ENCODE peak calls at places on chromosomes 16 and 17, in five cellular contexts. L is neural crest cell, N is body of pancreas, I is pancreas, Z is GM13977. F is an unnamed sample.

GRCh38 chr16:72195609-72196008 is 23.7 kb upstream of the PMFBP1 start:
- DNase-seq in L (peak), N (no peak), I (no peak), Z (no peak), F (no peak)

GRCh38 chr17:82710499-82711232 is 5.8 kb upstream of the FN3KRP start:
- DNase-seq in Z (no peak), I (no peak), N (no peak), L (no peak), F (no peak)

GRCh38 chr17:40727447-40728231 is 24.1 kb upstream of the KRT24 start:
- DNase-seq in Z (peak), I (no peak), N (no peak), L (no peak), F (no peak)

GRCh38 chr17:63819585-63820537 is 7.4 kb upstream of the PSMC5 start:
- DNase-seq in N (no peak), Z (no peak), I (no peak), L (no peak), F (no peak)

GRCh38 chr16:27332105-27332504 is 18.3 kb downstream of the IL4R start:
- DNase-seq in N (no peak), L (no peak), I (no peak), Z (no peak), F (no peak)

GRCh38 chr16:72787519-72788268 is 260.2 kb downstream of the ZFHX3 start:
- DNase-seq in L (peak), N (peak), I (no peak), Z (peak), F (no peak)

GRCh38 chr17:4583796-4584124 is 569 bp upstream of the SMTNL2 start:
- DNase-seq in I (no peak), N (no peak), Z (no peak), L (peak), F (peak)

GRCh38 chr16:2003827-2004641 is 5.6 kb downstream of the ZNF598 start:
- DNase-seq in L (peak), Z (peak), I (peak), N (peak), F (peak)

GRCh38 chr16:30335598-30336474 is 19.3 kb downstream of the CD2BP2 start:
- DNase-seq in I (peak), N (peak), L (no peak), Z (no peak), F (no peak)

GRCh38 chr16:67166035-67166882 is 1.7 kb downstream of the HSF4 start:
- DNase-seq in Z (no peak), L (no peak), N (no peak), I (peak), F (no peak)

GRCh38 chr17:17146791-17147406 is 59.2 kb downstream of the PLD6 start:
- DNase-seq in N (peak), L (no peak), Z (no peak), I (no peak), F (no peak)

GRCh38 chr17:63120406-63120805 is 154.4 kb downstream of the TANC2 start:
- DNase-seq in Z (no peak), L (no peak), I (no peak), N (no peak), F (no peak)

GRCh38 chr17:40319651-40320550 is 10.9 kb downstream of the RARA start:
- DNase-seq in Z (no peak), L (no peak), I (peak), N (peak), F (no peak)

GRCh38 chr16:54355251-54355650 is 68.7 kb upstream of the IRX3 start:
- DNase-seq in N (no peak), Z (no peak), I (no peak), L (no peak), F (no peak)

GRCh38 chr16:15518412-15519351 is 84.3 kb downstream of the BMERB1 start:
- DNase-seq in N (peak), I (no peak), L (no peak), Z (no peak), F (no peak)

GRCh38 chr17:65027305-65027704 is 29.2 kb downstream of the GNA13 start:
- DNase-seq in I (no peak), Z (peak), L (peak), N (no peak), F (no peak)

GRCh38 chr17:41287050-41287449 is 11.6 kb downstream of the KRTAP9-7 start:
- DNase-seq in L (no peak), N (no peak), Z (peak), I (no peak), F (no peak)

GRCh38 chr17:75571885-75572215 is 15.8 kb upstream of the MYO15B start:
- DNase-seq in Z (no peak), L (no peak), I (no peak), N (no peak), F (no peak)

GRCh38 chr17:43720311-43721060 is 38.1 kb downstream of the SOST start:
- DNase-seq in Z (peak), L (peak), N (peak), I (peak), F (no peak)

GRCh38 chr17:34709108-34709779 is 129.9 kb downstream of the TMEM132E start:
- DNase-seq in I (no peak), L (no peak), Z (no peak), N (no peak), F (no peak)

GRCh38 chr17:57406131-57406980 is 150.0 kb downstream of the MSI2 start:
- DNase-seq in L (peak), N (no peak), Z (no peak), I (no peak), F (peak)

GRCh38 chr16:1071009-1071408 is 1.5 kb upstream of the SSTR5 start:
- DNase-seq in N (no peak), Z (no peak), I (no peak), L (no peak), F (no peak)

GRCh38 chr16:2519711-2520080 is 475 bp upstream of the AMDHD2 start:
- DNase-seq in L (no peak), Z (no peak), N (no peak), I (no peak), F (no peak)

GRCh38 chr17:34556384-34556783 is 23.0 kb upstream of the TMEM132E start:
- DNase-seq in L (peak), I (no peak), Z (no peak), N (no peak), F (no peak)

GRCh38 chr16:79269211-79269863 is 331.2 kb downstream of the MAF start:
- DNase-seq in Z (peak), L (no peak), I (no peak), N (no peak), F (no peak)

GRCh38 chr16:67844441-67844840 is 2.3 kb upstream of the NUTF2 start:
- DNase-seq in I (no peak), L (no peak), Z (no peak), N (no peak), F (no peak)

GRCh38 chr16:87671715-87672270 is 69.5 kb downstream of the JPH3 start:
- DNase-seq in Z (no peak), L (no peak), I (no peak), N (no peak), F (no peak)

GRCh38 chr17:31489295-31490018 is 98.0 kb downstream of the RAB11FIP4 start:
- DNase-seq in Z (no peak), L (no peak), I (peak), N (peak), F (no peak)

DNA sequence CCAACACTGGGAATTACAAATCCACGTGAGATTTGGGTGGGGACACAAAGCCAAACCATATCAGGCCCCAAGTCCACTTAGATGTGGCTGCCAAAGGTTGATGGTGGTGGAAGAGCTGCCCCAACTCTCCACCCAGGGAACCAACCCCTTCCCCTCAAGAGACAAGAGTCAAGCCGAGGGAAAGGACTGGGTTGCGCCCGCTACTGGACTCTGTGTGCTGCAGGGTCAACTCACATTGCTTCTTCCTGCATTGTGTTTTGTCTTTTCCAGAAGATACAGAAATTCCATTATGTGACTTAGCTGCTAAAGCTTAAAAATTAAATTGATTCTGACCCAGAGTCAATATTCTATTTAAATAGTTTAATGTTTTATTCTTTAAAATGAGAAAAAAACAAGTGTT is 58.5 kb downstream of the ADAMTS18 start:
- DNase-seq in Z (peak), I (no peak), N (no peak), L (no peak), F (no peak)
- TF ChIP-seq CTCF in Z (peak), I (no peak), N (no peak), L (no peak), F (no peak)

DNA sequence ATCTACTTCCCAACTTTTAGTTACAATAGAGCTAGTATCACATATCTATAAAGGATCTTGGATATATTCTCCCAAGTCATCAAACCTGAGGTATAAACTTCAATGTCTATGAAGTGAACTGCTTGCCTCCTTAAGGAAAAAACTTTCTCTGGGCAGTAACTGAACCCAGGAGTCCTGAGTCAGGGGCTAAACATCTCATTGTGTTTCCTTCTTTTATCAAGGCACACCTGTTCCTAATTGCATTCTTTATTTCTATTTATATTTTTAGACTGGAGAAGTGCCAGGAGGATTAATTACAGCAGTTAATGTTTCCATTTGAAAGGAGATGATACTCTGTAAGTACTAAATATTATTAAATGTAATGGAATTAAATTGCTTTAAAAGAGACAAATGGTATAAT is 98.6 kb downstream of the CDH8 start:
- DNase-seq in L (no peak), N (no peak), I (no peak), Z (no peak), F (no peak)
- TF ChIP-seq CTCF in L (no peak), N (no peak), I (no peak), Z (no peak), F (no peak)

GRCh38 chr17:9577402-9577709 is 914 bp downstream of the CFAP52 start:
- DNase-seq in L (no peak), I (no peak), Z (no peak), N (no peak), F (no peak)
- TF ChIP-seq CTCF in L (no peak), I (no peak), Z (no peak), N (no peak), F (no peak)

GRCh38 chr17:81258292-81258691 is 19.2 kb downstream of the NDUFAF8 start:
- DNase-seq in N (no peak), Z (no peak), L (no peak), I (no peak), F (no peak)
- TF ChIP-seq CTCF in N (no peak), Z (no peak), L (no peak), I (no peak), F (no peak)

GRCh38 chr17:79842656-79843474 is 3.6 kb upstream of the CBX4 start:
- DNase-seq in Z (peak), I (peak), L (peak), N (peak), F (no peak)
- TF ChIP-seq CTCF in Z (peak), I (no peak), L (no peak), N (no peak), F (no peak)

DNA sequence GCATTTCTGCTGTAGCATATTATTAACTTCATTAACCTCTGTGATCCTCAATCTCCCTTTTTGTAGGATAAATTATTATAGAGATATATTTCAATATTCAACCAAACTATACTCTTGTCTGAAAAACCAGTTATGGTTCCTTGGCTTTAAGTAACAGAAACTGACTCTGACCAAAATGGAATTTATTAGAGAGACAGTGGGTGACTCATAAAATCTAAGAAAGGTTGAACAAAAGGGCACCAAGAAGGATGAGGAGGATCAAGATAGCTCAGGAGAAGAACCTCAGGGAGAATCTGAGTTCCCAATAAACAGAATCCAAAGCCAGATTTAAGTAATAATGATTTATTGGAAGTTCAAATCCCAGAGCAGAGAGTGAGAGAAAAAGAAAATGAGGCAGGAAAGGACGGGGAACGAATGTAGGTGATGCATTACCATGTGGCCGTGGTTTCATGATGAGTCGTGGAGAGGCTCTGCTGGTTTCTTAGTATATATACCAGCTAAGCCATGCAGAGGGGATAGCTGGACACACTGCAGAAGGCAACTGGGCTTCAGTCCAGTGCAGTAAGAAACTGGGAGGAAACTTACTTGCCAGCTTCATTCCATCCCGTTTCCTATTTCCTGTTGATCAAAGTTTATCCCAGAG is 151.5 kb upstream of the GOT2 start:
- DNase-seq in I (no peak), Z (no peak), N (no peak), L (no peak), F (no peak)
- TF ChIP-seq CTCF in I (no peak), Z (no peak), N (no peak), L (no peak), F (no peak)

DNA sequence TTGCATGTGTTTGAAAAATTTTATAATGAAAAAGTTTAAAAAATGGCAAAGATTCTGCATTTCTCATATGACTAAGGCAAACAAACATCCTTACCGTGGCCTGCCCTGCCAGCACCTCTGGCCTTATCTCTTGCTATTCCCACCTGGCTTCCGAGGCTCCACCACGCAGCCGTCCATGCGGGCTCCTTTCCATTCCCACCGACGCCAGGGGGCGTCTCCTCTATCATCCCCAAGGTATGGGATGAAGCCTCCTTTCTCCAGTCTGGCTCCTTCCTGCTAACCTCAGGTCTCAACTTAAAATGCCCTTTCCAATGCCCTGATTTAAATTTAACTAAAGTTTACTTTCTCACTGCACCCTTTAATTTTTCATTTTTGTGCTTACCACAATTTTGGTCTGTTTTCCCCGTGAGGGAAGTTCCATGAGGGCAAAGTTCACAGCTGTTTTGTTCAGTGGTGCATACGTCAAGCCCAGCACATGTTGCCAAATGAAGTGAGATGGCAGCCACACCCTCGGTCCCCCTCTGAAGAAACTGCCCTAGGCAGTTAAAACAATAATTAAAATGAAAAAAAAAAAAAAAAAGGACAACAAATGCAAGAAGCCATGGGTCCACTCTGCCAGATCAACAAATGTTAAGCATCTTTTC is 13.3 kb upstream of the SDK2 start:
- DNase-seq in L (peak), I (peak), N (peak), Z (no peak), F (no peak)
- TF ChIP-seq CTCF in L (peak), I (no peak), N (no peak), Z (peak), F (peak)

GRCh38 chr16:58656872-58657271 is 27.2 kb upstream of the CNOT1 start:
- DNase-seq in Z (no peak), I (no peak), N (no peak), L (no peak), F (no peak)

GRCh38 chr16:58665200-58665599 is 19.4 kb downstream of the SLC38A7 start:
- DNase-seq in Z (no peak), I (no peak), L (no peak), N (no peak), F (no peak)

GRCh38 chr16:58658796-58659211 is 25.8 kb downstream of the SLC38A7 start:
- DNase-seq in L (no peak), N (no peak), I (no peak), Z (no peak), F (no peak)

DNA sequence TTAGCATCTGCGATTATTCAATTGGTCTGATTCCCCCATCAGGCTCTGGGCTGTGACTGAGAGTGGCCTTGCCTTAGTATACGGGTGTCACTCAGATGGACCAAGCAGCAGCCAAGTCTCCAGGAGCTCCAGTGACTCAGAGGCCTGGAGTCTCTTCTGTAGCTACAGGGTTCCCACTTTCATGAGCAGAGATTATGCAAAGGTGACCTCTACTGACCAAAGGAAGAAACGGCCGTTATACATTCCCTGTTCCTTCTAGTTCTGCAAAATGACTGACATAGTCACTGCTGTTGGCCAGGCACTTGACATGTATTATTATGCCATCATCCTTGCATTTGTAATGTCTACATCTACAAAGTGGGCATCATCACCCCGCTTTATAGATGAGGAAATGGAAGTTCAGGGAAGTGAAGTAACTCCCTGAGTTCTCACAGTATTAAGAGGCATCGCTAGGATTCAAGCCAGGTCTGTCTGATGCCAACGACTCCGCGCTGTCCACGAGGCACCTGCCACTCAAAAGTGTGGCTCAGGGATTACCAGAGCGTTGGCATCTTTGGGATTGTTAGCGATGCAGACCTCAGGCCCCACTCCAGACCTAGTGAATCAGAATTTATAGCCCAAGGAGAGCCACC is 23.3 kb downstream of the SLC38A7 start:
- DNase-seq in L (peak), Z (peak), I (peak), N (peak), F (peak)
- TF ChIP-seq CTCF in L (peak), Z (peak), I (peak), N (peak), F (peak)